ENCODE peak calls at places on chromosomes 2 and 18, in five cellular contexts. One of them, this sample, is unnamed.

GRCh38 chr2:30321466-30321865 is 90.1 kb downstream of the LBH start:
- DNase-seq in mesendoderm: no peak
- DNase-seq in IMR-90: peak; percentile 58
- DNase-seq in mesenchymal stem cell: peak; percentile 26
- DNase-seq in H9: no peak
- DNase-seq in this sample: no peak

GRCh38 chr2:44360749-44361329 is 455 bp downstream of the PREPL start:
- DNase-seq in IMR-90: peak; percentile 5
- DNase-seq in H9: no peak
- DNase-seq in mesenchymal stem cell: no peak
- DNase-seq in mesendoderm: no peak
- DNase-seq in this sample: no peak

GRCh38 chr18:48878471-48878870 is 72.3 kb downstream of the SMAD7 start:
- DNase-seq in IMR-90: no peak
- DNase-seq in mesendoderm: no peak
- DNase-seq in mesenchymal stem cell: no peak
- DNase-seq in H9: no peak
- DNase-seq in this sample: no peak

GRCh38 chr2:142870516-142870915 is 6.9 kb upstream of the KYNU start:
- DNase-seq in IMR-90: peak; percentile 21
- DNase-seq in mesendoderm: no peak
- DNase-seq in mesenchymal stem cell: peak; percentile 33
- DNase-seq in H9: no peak
- DNase-seq in this sample: no peak

GRCh38 chr18:68418881-68419280 is 296.0 kb downstream of the TMX3 start:
- DNase-seq in H9: no peak
- DNase-seq in mesendoderm: no peak
- DNase-seq in IMR-90: peak; percentile 93
- DNase-seq in mesenchymal stem cell: peak; percentile 69
- DNase-seq in this sample: no peak

GRCh38 chr2:147173186-147173575 is 671.6 kb upstream of the ACVR2A start:
- DNase-seq in IMR-90: no peak
- DNase-seq in mesenchymal stem cell: no peak
- DNase-seq in H9: no peak
- DNase-seq in mesendoderm: no peak
- DNase-seq in this sample: no peak

GRCh38 chr18:8030201-8030600 is 463.1 kb downstream of the PTPRM start:
- DNase-seq in mesenchymal stem cell: no peak
- DNase-seq in H9: no peak
- DNase-seq in IMR-90: no peak
- DNase-seq in mesendoderm: no peak
- DNase-seq in this sample: no peak

GRCh38 chr2:177147834-177148233 is 64.8 kb upstream of the HNRNPA3 start:
- DNase-seq in mesenchymal stem cell: no peak
- DNase-seq in mesendoderm: peak; percentile 39
- DNase-seq in IMR-90: no peak
- DNase-seq in H9: no peak
- DNase-seq in this sample: no peak

GRCh38 chr2:19748073-19748375 is 153.8 kb downstream of the TTC32 start:
- DNase-seq in mesenchymal stem cell: no peak
- DNase-seq in mesendoderm: peak; percentile 60
- DNase-seq in IMR-90: no peak
- DNase-seq in H9: peak; percentile 77
- DNase-seq in this sample: no peak

GRCh38 chr2:57720728-57721627 is 325.6 kb upstream of the VRK2 start:
- DNase-seq in mesendoderm: peak; percentile 87
- DNase-seq in IMR-90: peak; percentile 52
- DNase-seq in mesenchymal stem cell: peak; percentile 69
- DNase-seq in H9: peak; percentile 71
- DNase-seq in this sample: peak; percentile 69

GRCh38 chr2:178767099-178768060 is 39.8 kb downstream of the TTN start:
- DNase-seq in H9: no peak
- DNase-seq in mesenchymal stem cell: no peak
- DNase-seq in mesendoderm: no peak
- DNase-seq in IMR-90: no peak
- DNase-seq in this sample: no peak

GRCh38 chr2:64751286-64752260 is 97.9 kb upstream of the SERTAD2 start:
- DNase-seq in H9: no peak
- DNase-seq in mesenchymal stem cell: peak; percentile 100
- DNase-seq in mesendoderm: peak; percentile 46
- DNase-seq in IMR-90: peak; percentile 49
- DNase-seq in this sample: no peak

DNA sequence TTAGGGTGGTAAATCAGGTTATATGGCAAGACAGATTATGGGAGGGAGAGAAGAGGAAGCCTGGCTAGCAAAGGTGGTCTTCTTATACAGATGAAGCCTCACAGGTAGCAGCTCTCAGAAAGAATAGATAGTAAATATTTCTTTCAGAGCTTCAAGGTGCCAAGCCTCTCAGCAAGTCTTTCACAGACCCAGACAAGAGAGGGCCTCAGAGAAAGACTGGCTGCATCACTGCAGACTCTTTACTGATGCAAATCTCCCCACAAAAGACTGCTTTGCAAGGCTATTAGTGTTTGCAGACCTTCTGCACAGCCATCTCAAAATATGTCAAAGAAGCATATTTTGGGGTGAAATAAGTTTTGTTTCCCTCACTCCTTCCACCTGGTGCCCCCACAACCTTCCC is 372.4 kb upstream of the RND3 start:
- DNase-seq in IMR-90: no peak
- DNase-seq in mesendoderm: no peak
- DNase-seq in H9: peak; percentile 34
- DNase-seq in mesenchymal stem cell: no peak
- DNase-seq in this sample: no peak
- H3K18ac ChIP-seq in IMR-90: no peak overlapping the region
- H3K18ac ChIP-seq in mesendoderm: no peak overlapping the region
- H3K18ac ChIP-seq in H9: no peak overlapping the region
- H3K18ac ChIP-seq in mesenchymal stem cell: no peak overlapping the region
- H3K18ac ChIP-seq in this sample: no peak overlapping the region

DNA sequence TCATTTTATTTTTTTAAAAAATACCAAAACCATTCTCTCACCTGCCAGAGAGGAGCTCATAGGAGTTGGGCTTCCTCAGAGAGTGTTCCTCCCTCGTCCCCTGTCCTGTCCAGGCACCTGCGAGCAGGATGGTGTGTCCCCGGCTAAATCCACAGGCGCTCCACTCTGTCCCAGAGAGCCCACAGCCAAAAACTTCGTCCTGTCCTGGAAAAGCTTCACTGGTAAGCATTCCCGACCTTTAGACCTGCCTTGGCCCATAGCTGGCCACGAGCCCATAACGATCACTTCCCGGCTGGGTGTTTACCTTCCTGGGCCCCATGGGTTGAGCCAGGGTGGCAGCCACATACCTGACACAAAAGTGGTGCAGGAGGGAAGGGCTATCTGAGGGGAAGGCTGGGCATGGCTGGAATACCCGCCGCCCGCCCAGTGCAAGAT is at the start of gene NGEF:
- DNase-seq in mesenchymal stem cell: no peak
- DNase-seq in H9: peak; percentile 16
- DNase-seq in mesendoderm: no peak
- DNase-seq in IMR-90: no peak
- DNase-seq in this sample: no peak
- H3K27ac ChIP-seq in mesenchymal stem cell: no peak within 1 kb of the TSS
- H3K27ac ChIP-seq in H9: no peak within 1 kb of the TSS
- H3K27ac ChIP-seq in mesendoderm: no peak within 1 kb of the TSS
- H3K27ac ChIP-seq in IMR-90: no peak within 1 kb of the TSS
- H3K27ac ChIP-seq in this sample: no peak within 1 kb of the TSS

GRCh38 chr2:15094161-15094560 is 461.6 kb downstream of the LRATD1 start:
- DNase-seq in H9: no peak
- DNase-seq in mesenchymal stem cell: no peak
- DNase-seq in IMR-90: no peak
- DNase-seq in mesendoderm: no peak
- DNase-seq in this sample: no peak
- H3K18ac ChIP-seq in H9: no peak overlapping the region
- H3K18ac ChIP-seq in mesenchymal stem cell: no peak overlapping the region
- H3K18ac ChIP-seq in IMR-90: no peak overlapping the region
- H3K18ac ChIP-seq in mesendoderm: no peak overlapping the region
- H3K18ac ChIP-seq in this sample: no peak overlapping the region

DNA sequence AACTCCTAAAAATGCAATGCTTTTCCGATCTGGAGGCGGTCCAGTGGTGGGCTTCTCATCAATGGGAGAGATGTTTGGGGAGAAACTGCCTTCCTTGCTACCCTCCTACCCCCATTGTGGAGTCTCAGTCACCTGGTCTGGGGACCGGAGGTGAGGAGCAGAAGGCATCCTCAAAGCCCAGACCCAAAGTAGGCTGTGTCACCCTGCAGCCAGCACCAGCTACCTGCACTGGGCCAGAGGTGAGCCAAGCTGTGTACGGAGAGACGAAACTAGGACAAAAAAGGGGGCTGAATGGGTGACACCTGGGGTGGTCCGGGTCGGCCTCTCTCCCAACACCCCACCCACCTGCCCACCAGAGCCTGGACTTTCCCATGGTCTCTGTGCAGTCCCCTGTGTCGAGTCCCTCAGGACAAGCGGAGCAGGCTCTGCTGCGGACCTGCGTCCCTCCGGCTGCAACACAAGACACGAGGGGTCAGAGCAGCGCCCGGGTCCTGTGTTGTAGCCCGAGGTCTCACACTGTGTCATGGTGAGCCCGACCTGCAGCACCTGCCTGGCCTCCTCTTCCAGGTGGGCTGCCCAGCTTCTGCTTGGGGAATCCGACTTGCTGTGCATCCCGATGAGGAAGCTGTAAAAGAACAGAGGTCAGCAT is 68.0 kb upstream of the RMP24 start:
- DNase-seq in mesendoderm: no peak
- DNase-seq in IMR-90: no peak
- DNase-seq in mesenchymal stem cell: no peak
- DNase-seq in H9: no peak
- DNase-seq in this sample: no peak
- H3K27ac ChIP-seq in mesendoderm: no peak overlapping the region
- H3K27ac ChIP-seq in IMR-90: no peak overlapping the region
- H3K27ac ChIP-seq in mesenchymal stem cell: no peak overlapping the region
- H3K27ac ChIP-seq in H9: no peak overlapping the region
- H3K27ac ChIP-seq in this sample: no peak overlapping the region

GRCh38 chr2:2926009-2926857 is 451.4 kb downstream of the EIPR1 start:
- DNase-seq in IMR-90: no peak
- DNase-seq in mesenchymal stem cell: no peak
- DNase-seq in H9: no peak
- DNase-seq in mesendoderm: no peak
- DNase-seq in this sample: no peak
- H3K18ac ChIP-seq in IMR-90: no peak overlapping the region
- H3K18ac ChIP-seq in mesenchymal stem cell: no peak overlapping the region
- H3K18ac ChIP-seq in H9: no peak overlapping the region
- H3K18ac ChIP-seq in mesendoderm: no peak overlapping the region
- H3K18ac ChIP-seq in this sample: no peak overlapping the region

This sample was measured in neuronal stem cell.